ENCODE peak calls at places on chromosomes 16 and 17, in five cellular contexts. T is colonic mucosa, U is GM06990, L is coronary artery, R is H7. I is an unnamed sample.

GRCh38 chr16:1941162-1941923 is 1.7 kb downstream of the MSRB1 start:
- DNase-seq in T (peak; percentile 46), U (no peak), L (no peak), R (peak; percentile 79), I (no peak)

GRCh38 chr16:56789360-56789759 is 59.4 kb downstream of the NUP93 start:
- DNase-seq in T (peak; percentile 29), U (no peak), L (no peak), R (no peak), I (no peak)

GRCh38 chr16:2468142-2468724 is 2.9 kb upstream of the NTN3 start:
- DNase-seq in T (no peak), U (no peak), L (no peak), R (peak; percentile 84), I (no peak)

GRCh38 chr17:56653877-56654276 is 60.4 kb downstream of the NOG start:
- DNase-seq in T (no peak), U (peak; percentile 11), L (no peak), R (peak; percentile 73), I (peak; percentile 39)

GRCh38 chr17:35705230-35705629 is 26.2 kb upstream of the RASL10B start:
- DNase-seq in T (no peak), U (no peak), L (no peak), R (no peak), I (no peak)

GRCh38 chr17:35218901-35219300 is 24.0 kb upstream of the SLFN5 start:
- DNase-seq in T (no peak), U (no peak), L (no peak), R (no peak), I (no peak)

GRCh38 chr16:3047387-3047720 is 993 bp downstream of the MMP25 start:
- DNase-seq in T (no peak), U (no peak), L (no peak), R (peak; percentile 88), I (no peak)

GRCh38 chr17:66476014-66476413 is 173.6 kb downstream of the PRKCA start:
- DNase-seq in T (no peak), U (no peak), L (no peak), R (no peak), I (no peak)

GRCh38 chr16:66547101-66547989 is 2.6 kb downstream of the TK2 start:
- DNase-seq in T (no peak), U (no peak), L (no peak), R (no peak), I (no peak)

GRCh38 chr16:28093383-28093725 is 29.8 kb upstream of the GSG1L start:
- DNase-seq in T (no peak), U (no peak), L (no peak), R (peak; percentile 64), I (no peak)
- H3K4me3 ChIP-seq in T (no peak overlapping the region), U (no peak overlapping the region), L (no peak overlapping the region), R (no peak overlapping the region), I (no peak overlapping the region)

GRCh38 chr17:15999974-16000827 is 577 bp downstream of the TTC19 start:
- DNase-seq in T (no peak), U (peak; percentile 68), L (peak; percentile 77), R (peak; percentile 89), I (no peak)
- H3K4me3 ChIP-seq in T (peak overlapping the region; percentile 78), U (peak overlapping the region; percentile 85), L (peak overlapping the region; percentile 89), R (peak overlapping the region; percentile 92), I (peak overlapping the region; percentile 74)

GRCh38 chr16:16140537-16140936 is 82.8 kb downstream of the ABCC6 start:
- DNase-seq in T (no peak), U (no peak), L (no peak), R (no peak), I (no peak)
- H3K4me3 ChIP-seq in T (no peak overlapping the region), U (no peak overlapping the region), L (no peak overlapping the region), R (no peak overlapping the region), I (no peak overlapping the region)

GRCh38 chr16:84950906-84951305 is 60.4 kb downstream of the ZDHHC7 start:
- DNase-seq in T (no peak), U (no peak), L (no peak), R (peak; percentile 75), I (no peak)

GRCh38 chr16:84952335-84953050 is 58.8 kb downstream of the ZDHHC7 start:
- DNase-seq in T (peak; percentile 87), U (no peak), L (no peak), R (peak; percentile 89), I (peak; percentile 30)

GRCh38 chr16:84955427-84955826 is 55.9 kb downstream of the ZDHHC7 start:
- DNase-seq in T (no peak), U (no peak), L (no peak), R (no peak), I (no peak)

GRCh38 chr16:84949776-84950436 is 61.4 kb downstream of the ZDHHC7 start:
- DNase-seq in T (no peak), U (no peak), L (no peak), R (no peak), I (no peak)

DNA sequence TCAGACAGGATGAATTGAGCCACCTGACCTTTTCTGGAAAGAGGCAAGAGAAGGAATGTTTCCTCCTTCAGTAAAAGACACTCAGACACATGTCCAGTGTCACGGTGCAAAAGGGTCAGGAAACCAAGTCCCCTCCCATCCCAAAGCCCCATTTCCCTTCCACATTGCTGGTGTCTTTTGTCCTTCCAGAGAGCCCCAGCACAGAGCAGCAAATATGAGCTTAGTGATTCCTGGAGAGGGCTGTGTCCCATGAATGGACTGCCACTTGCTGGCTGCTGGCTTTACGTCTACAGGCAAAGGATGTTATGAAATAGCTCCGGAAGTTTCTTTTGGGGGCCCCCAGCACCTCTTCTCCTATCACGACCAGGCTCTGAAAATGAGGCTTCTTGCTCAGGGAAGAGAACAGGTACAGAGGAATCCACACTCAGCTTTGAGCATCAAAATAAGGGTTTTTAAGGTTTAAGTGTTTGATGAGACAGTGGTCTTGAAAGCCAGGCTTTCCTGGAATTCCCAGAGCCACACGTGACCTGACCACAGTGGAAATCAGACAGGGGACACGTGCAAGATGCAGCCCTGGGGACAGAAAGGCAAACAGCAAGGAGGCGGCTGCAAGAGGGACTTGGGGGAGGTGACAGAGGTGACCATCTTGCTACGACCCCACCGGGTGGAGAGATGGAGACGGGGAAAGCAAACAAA is 58.1 kb downstream of the ZDHHC7 start:
- DNase-seq in T (no peak), U (no peak), L (no peak), R (no peak), I (no peak)
- H3K4me3 ChIP-seq in T (no peak overlapping the region), U (no peak overlapping the region), L (no peak overlapping the region), R (no peak overlapping the region), I (no peak overlapping the region)

GRCh38 chr16:69405757-69406156 is 18.7 kb upstream of the CYB5B start:
- DNase-seq in T (no peak), U (no peak), L (no peak), R (no peak), I (no peak)
- H3K4me3 ChIP-seq in T (no peak overlapping the region), U (no peak overlapping the region), L (no peak overlapping the region), R (no peak overlapping the region), I (no peak overlapping the region)

GRCh38 chr17:44561237-44561623 is 3.9 kb downstream of the FZD2 start:
- DNase-seq in T (no peak), U (no peak), L (no peak), R (peak; percentile 56), I (no peak)
- H3K4me3 ChIP-seq in T (no peak overlapping the region), U (no peak overlapping the region), L (no peak overlapping the region), R (no peak overlapping the region), I (no peak overlapping the region)

GRCh38 chr17:76351526-76352071 is 2.1 kb downstream of the PRPSAP1 start:
- DNase-seq in T (no peak), U (no peak), L (no peak), R (no peak), I (no peak)
- H3K4me3 ChIP-seq in T (no peak overlapping the region), U (no peak overlapping the region), L (no peak overlapping the region), R (no peak overlapping the region), I (no peak overlapping the region)